ENCODE peak calls at places on chromosomes 1 and 21, in four cellular contexts. J is AG04450, K is cardiac fibroblast, D is lower leg skin. G is an unnamed sample.

GRCh38 chr1:30179942-30180543 is 543.3 kb downstream of the MATN1 start:
- DNase-seq in J (no peak), K (no peak), D (no peak), G (no peak)

GRCh38 chr1:24874611-24875225 is 55.4 kb downstream of the RUNX3 start:
- DNase-seq in J (no peak), K (no peak), D (peak), G (no peak)

GRCh38 chr1:181390350-181391080 is 92.8 kb upstream of the CACNA1E start:
- DNase-seq in J (no peak), K (no peak), D (no peak), G (no peak)

GRCh38 chr1:206808615-206809014 is 36.3 kb upstream of the IL10 start:
- DNase-seq in J (no peak), K (peak), D (no peak), G (no peak)

GRCh38 chr1:155080250-155081228 is 1.9 kb downstream of the EFNA3 start:
- DNase-seq in J (no peak), K (no peak), D (no peak), G (no peak)

GRCh38 chr1:220123889-220124288 is 30.0 kb downstream of the IARS2 start:
- DNase-seq in J (no peak), K (no peak), D (no peak), G (no peak)

GRCh38 chr1:213014642-213015041 is 1.0 kb downstream of the ANGEL2 start:
- DNase-seq in J (no peak), K (peak), D (no peak), G (no peak)

GRCh38 chr1:155128755-155129473 is 1.2 kb downstream of the EFNA1 start:
- DNase-seq in J (no peak), K (peak), D (peak), G (no peak)

GRCh38 chr1:17442841-17443240 is 3.4 kb upstream of the RCC2 start:
- DNase-seq in J (no peak), K (no peak), D (no peak), G (no peak)

GRCh38 chr1:33170351-33171274 is 11.2 kb downstream of the TRIM62 start:
- DNase-seq in J (no peak), K (no peak), D (peak), G (no peak)

GRCh38 chr21:46639489-46640386 is 4.3 kb downstream of the PRMT2 start:
- DNase-seq in J (no peak), K (peak), D (no peak), G (no peak)

GRCh38 chr1:29835486-29836273 is 599.4 kb downstream of the PTPRU start:
- DNase-seq in J (no peak), K (no peak), D (peak), G (no peak)

GRCh38 chr1:178912597-178912996 is 41.7 kb upstream of the ANGPTL1 start:
- DNase-seq in J (no peak), K (no peak), D (no peak), G (no peak)

GRCh38 chr1:165856606-165857005 is 29.2 kb downstream of the UCK2 start:
- DNase-seq in J (no peak), K (no peak), D (no peak), G (no peak)

GRCh38 chr1:164759144-164759920 is 200.3 kb downstream of the PBX1 start:
- DNase-seq in J (no peak), K (no peak), D (no peak), G (no peak)

DNA sequence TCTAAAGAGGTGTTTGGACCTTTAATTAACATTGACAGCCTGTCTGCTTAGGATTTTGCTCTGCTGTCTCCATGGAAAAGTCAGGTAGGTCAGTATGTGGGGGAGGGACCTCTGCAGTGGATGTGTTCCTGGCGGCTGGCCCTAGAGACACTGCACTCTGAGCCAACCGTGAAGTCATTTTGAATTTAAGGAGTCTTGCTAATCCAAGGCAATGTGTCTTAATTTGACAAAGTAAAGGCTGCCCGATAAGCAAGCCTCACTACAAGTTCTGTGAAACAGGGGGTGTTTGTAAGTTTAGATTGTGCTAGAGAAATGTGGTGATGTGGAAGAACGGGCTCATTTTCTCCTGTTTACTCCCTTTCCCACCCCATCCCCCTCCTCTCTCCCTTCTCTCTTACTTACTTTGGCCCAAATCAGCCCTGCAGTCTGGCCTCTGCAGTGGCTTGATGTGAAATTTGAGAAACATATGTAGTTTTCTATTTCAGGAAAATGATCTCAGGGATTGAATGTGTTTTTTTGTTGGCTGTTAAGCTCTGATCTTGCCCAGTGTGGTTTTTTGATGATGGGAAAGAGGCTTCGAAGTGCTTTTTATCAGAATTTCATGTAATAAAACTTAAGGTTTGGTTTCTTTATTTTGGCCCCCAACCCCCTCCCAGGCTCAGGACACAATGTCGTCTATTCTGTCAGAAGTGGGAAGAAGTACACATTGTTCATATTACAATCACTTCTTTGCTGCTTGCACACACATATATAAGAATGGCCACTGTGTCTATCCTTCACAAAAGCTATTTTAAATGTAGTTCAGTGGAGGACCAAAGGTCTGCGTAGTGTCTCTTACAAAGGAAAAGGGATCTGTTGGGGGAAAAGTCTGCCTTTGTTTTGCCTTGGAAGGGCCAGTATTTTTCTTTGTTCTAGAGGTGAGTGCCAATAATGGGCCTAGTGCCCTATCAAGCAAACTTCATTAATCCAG is 96.6 kb downstream of the FGGY start:
- DNase-seq in J (peak), K (peak), D (peak), G (no peak)
- TF ChIP-seq CTCF in J (no peak), K (no peak), D (no peak), G (no peak)

GRCh38 chr1:50369830-50370229 is 53.4 kb downstream of the DMRTA2 start:
- DNase-seq in J (no peak), K (no peak), D (no peak), G (no peak)
- TF ChIP-seq CTCF in J (peak), K (peak), D (no peak), G (peak)

GRCh38 chr1:160575112-160575664 is 4.1 kb downstream of the CD84 start:
- DNase-seq in J (no peak), K (no peak), D (no peak), G (no peak)
- TF ChIP-seq CTCF in J (no peak), K (no peak), D (no peak), G (no peak)

GRCh38 chr1:21198929-21199328 is 22.2 kb upstream of the EIF4G3 start:
- DNase-seq in J (no peak), K (no peak), D (no peak), G (no peak)
- TF ChIP-seq CTCF in J (no peak), K (no peak), D (no peak), G (no peak)

DNA sequence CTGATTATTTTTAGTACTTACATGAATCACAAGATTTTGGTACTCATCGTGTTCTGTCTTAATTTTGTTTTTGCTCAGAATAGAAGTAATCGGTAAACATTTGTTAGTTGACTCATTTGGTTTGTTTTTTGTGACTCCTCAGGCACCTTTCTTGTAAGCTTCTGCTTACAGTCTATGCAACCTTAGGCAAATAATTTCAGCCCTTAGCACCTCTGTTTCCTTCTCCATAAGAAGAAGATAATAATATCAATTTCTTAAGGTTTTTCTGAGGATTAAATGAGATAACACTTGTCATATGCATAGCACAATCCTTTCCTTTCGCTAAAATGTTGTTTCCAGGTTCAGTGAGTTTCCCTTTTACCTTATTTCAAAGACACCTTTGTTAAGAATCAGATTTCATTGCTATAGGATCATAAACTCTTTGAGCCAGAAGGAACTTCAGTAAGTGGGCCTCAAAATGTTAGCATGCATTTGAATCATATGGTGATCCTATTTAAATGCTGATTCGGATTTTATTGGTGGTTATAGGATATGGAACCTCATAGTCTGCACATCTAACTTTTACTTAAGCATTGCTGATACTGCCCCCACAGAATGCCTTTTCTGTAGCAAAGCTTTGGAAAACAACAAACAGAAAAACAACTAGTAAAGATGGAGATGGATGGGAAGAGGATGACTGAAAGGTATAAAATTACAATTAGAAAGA is 272.7 kb upstream of the CACYBP start:
- DNase-seq in J (no peak), K (no peak), D (no peak), G (no peak)
- TF ChIP-seq CTCF in J (no peak), K (no peak), D (no peak), G (no peak)

DNA sequence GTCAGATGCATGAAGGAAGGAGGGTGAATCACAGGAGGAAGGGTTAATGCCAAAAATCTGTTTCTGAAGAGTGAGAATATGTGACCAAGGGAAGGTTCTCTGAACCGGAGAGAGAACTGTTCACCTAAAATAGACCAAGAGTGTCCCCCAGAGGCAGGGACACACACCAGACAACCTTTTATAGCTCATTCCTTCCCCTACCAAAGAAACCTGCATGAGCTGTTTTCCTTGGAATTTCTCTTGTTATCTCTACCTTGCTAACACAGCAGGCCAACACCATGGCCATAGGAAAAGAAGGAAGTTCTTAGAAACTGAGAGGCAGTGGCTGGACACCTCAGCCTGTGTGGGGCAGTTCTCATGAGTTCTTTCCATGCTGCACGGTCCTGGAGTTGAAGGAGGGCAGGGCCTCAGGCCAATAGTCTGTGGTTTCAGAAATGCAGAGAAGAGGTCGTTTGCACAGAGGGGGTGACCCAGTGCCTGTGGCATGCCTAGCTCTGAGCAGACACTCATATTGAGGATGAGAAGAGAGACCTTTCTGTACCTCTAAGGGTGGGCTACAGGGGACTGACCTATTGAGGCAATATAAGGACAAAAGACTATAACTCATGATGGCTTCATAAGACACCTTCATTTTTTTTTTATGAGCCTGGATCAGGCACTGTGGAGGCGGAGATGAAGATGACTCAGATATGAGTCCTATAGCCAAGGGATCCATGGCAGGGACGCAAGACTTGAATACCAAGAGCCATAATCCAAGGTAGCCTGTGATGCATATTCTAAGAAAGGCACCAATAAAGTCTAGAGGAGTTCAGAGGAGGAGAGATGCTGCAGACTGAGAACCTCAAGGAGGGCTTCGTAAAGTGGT is 39.4 kb downstream of the IGFN1 start:
- DNase-seq in J (no peak), K (peak), D (no peak), G (no peak)
- TF ChIP-seq CTCF in J (peak), K (no peak), D (no peak), G (no peak)

DNA sequence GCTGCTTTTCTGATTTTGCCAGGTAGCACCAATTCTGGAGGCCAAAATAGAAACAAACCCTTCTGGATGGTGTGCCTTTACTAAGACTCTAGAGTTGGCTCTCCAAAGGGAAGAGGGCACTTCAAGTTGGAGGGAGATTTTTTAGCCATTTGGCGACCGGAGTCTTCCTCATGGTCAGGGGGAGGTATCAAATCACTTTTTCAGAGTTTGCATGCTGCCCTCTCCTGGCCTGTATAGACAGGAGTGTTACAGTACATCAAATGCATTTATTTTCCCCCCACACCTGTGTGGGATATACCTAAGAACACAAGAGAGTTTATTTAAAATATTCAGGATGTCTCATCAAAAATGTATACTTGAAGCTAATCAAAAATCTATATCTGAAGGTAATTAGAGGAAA is 3.2 kb downstream of the GREM2 start:
- DNase-seq in J (no peak), K (no peak), D (no peak), G (no peak)
- TF ChIP-seq CTCF in J (peak), K (no peak), D (no peak), G (peak)

DNA sequence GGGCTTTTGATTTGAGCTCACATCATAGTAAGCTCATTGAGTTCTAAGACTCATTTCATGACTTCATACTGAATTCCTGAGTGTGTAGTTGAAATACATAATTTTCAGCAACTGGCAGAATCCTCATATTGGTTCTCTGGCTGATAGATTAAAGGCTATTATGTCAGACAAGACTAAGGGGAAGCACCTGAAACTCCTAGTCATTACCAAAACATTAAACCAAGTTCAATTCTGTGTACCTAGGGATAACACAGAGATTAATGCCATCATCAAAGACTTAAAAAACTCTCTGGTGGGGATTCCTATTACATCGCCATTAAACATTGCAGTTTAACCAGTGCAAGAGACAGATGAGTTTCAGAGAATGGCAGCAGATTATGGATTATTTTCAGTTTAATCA is 339.1 kb downstream of the PTPRC start:
- DNase-seq in J (no peak), K (no peak), D (no peak), G (peak)
- TF ChIP-seq CTCF in J (no peak), K (no peak), D (no peak), G (no peak)

G was measured in GM13976.